ENCODE peak calls at places on chromosomes 3 and 15, in four cellular contexts. Q is MM.1S, C is neuronal stem cell, S is HCT116. J is an unnamed sample. For H3K9me3, the result is how much of the 10 kb centered on the place peaks cover.

GRCh38 chr3:56320907-56321306 is 147.4 kb downstream of the ERC2 start:
- DNase-seq in Q (no peak), C (no peak), S (no peak), J (no peak)

GRCh38 chr3:178054505-178054904 is 481.7 kb upstream of the KCNMB2 start:
- DNase-seq in Q (no peak), C (no peak), S (no peak), J (no peak)

GRCh38 chr15:67884514-67885225 is 44.8 kb upstream of the RNU6-1 start:
- DNase-seq in Q (peak), C (peak), S (no peak), J (peak)

GRCh38 chr3:186760141-186760813 is 23.1 kb upstream of the EIF4A2 start:
- DNase-seq in Q (no peak), C (no peak), S (peak), J (no peak)

GRCh38 chr3:134647902-134648760 is 2.7 kb downstream of the KY start:
- DNase-seq in Q (no peak), C (no peak), S (no peak), J (no peak)

GRCh38 chr3:134277271-134277670 is 26.6 kb upstream of the RYK start:
- DNase-seq in Q (no peak), C (no peak), S (no peak), J (no peak)

GRCh38 chr3:108661699-108662098 is 72.2 kb downstream of the DZIP3 start:
- DNase-seq in Q (no peak), C (no peak), S (no peak), J (no peak)

GRCh38 chr15:90930861-90931629 is 1.3 kb downstream of the HDDC3 start:
- DNase-seq in Q (peak), C (no peak), S (no peak), J (no peak)

GRCh38 chr3:56620371-56620770 is 62.7 kb downstream of the TASOR start:
- DNase-seq in Q (no peak), C (no peak), S (no peak), J (no peak)

GRCh38 chr15:78024141-78024567 is 53.4 kb downstream of the TBC1D2B start:
- DNase-seq in Q (no peak), C (no peak), S (no peak), J (no peak)

GRCh38 chr15:35936284-35936683 is 390.3 kb upstream of the DPH6 start:
- DNase-seq in Q (no peak), C (no peak), S (no peak), J (no peak)

GRCh38 chr3:53577486-53577885 is 83.1 kb downstream of the CACNA1D start:
- DNase-seq in Q (no peak), C (no peak), S (no peak), J (peak)

GRCh38 chr15:81575436-81576123 is 201.6 kb upstream of the TMC3 start:
- DNase-seq in Q (no peak), C (no peak), S (no peak), J (no peak)

GRCh38 chr3:158685151-158685550 is 12.7 kb upstream of the LXN start:
- DNase-seq in Q (no peak), C (no peak), S (no peak), J (no peak)

GRCh38 chr3:158678687-158679086 is 6.2 kb upstream of the LXN start:
- DNase-seq in Q (no peak), C (no peak), S (no peak), J (no peak)

GRCh38 chr3:158679547-158680000 is 7.1 kb upstream of the LXN start:
- DNase-seq in Q (no peak), C (no peak), S (no peak), J (no peak)

GRCh38 chr3:158683216-158683975 is 10.9 kb upstream of the LXN start:
- DNase-seq in Q (no peak), C (no peak), S (no peak), J (no peak)

DNA sequence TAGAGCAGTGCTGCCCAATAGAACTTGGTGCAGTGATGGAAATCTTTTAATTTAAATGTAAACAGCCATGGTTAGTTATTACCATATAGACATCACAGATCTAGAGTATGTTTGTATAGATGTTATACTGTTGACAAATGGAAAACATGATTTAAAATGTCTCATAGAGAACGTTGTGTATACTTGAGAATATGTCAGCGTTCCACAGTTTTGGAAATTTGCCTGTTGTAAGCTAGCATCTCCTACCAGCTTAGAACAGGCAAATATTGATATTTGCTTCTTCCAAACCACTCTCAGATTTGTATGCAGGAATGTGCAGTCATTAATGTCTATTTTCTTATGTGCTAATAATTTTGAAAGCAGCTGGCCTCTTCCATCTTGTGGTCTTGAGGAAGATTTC is 8.4 kb upstream of the LXN start:
- DNase-seq in Q (no peak), C (no peak), S (no peak), J (no peak)
- H3K9ac ChIP-seq in Q (no peak), C (no peak), S (no peak), J (no peak)

GRCh38 chr3:132569580-132569979 is 27.5 kb upstream of the ACKR4 start:
- DNase-seq in Q (no peak), C (no peak), S (no peak), J (no peak)

GRCh38 chr3:132573657-132574260 is 23.3 kb upstream of the ACKR4 start:
- DNase-seq in Q (no peak), C (no peak), S (no peak), J (no peak)

GRCh38 chr3:132570011-132570410 is 27.1 kb upstream of the ACKR4 start:
- DNase-seq in Q (no peak), C (no peak), S (no peak), J (no peak)

GRCh38 chr3:132568427-132568826 is 28.6 kb upstream of the ACKR4 start:
- DNase-seq in Q (peak), C (no peak), S (no peak), J (no peak)

DNA sequence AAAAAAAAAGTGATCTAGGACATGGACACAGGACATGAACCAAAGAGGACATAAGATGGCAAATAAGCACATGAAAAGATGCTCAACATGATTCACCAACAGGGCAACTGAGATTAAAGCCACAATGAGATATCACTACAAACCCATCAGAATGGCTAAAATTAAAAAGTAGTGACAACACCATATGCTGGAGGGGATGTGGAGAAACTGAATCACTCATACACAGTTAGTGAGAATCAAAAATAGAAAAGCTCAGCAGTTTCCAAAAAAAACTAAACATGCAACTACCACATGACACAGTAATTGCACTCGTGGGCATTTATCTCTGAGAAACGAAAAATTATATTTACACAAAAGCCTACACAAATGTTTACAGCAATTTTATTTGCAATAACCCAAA is 27.9 kb upstream of the ACKR4 start:
- DNase-seq in Q (peak), C (no peak), S (no peak), J (no peak)
- H3K4me3 ChIP-seq in Q (peak), C (no peak), S (no peak), J (no peak)

DNA sequence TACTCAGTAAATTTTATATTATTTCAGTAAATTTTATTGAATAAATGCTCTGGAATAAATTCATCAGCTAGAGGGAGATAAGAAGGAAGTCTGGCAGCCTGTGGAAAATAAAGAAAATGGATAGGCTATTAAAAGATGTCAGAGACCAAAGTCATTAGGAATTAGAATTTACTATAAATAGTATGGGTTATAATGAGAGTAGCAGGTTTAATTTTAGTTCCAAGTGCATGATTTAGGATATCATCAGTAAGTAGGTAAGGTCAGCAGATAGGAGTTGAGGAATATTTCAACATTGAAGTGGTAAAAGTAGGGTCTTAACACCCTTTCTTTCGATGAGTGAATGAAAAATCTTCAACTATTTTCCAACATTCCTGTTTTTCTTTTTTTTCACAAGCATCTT is 64.6 kb downstream of the SNRPN start:
- DNase-seq in Q (no peak), C (no peak), S (no peak), J (no peak)
- H3K9me3 ChIP-seq in Q (under half), C (under half), S (under half), J (under half)

DNA sequence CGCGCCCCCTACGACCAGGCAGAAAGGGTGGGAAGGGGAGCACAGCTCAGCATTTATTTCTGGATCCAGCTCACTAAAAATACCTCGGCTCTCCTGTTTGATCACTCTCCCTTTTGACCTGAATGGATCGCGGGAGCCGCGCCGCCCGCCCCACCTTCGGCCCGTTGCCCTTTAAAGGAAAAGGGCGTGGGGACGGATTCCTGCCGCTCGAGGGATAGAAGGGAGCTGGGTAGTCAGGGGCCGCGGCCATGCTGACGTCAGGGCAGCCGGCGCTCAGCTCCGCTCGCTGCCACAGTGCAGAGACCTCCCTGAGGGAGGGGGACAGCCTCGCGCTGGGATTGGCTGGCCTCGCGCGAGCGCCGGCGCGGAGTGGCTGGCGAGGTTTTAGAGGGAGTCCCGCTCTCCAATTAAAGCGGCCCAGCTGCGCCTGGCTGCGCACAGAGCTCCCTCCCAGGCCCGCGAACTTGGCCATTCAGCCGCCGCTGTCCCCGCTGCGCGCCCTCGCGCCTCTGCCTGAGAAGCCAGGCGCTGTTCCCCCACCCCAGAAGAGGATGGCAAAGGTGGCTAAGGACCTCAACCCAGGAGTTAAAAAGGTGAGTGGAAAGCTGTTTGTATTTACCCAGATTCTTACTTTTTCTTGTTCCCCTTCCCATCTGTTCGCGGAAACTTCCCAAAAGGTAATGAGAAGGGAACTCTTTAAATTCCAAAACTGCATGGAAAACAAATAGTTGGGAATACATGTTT is at the start of gene LMCD1:
- DNase-seq in Q (peak), C (peak), S (peak), J (peak)
- H3K9ac ChIP-seq in Q (no peak), C (no peak), S (peak), J (peak)

GRCh38 chr3:17738219-17738618 is 4.2 kb downstream of the TBC1D5 start:
- DNase-seq in Q (no peak), C (no peak), S (no peak), J (no peak)
- H3K4me3 ChIP-seq in Q (no peak), C (no peak), S (no peak), J (no peak)

J was measured in NT2/D1.